ENCODE peak calls at places on chromosomes 4 and X, in ten cellular contexts. J is substantia nigra; P is mesendoderm; S is fibroblast of lung; U is activated naive CD4-positive, alpha-beta T cell treated with anti-CD3 and anti-CD28 coated beads, Interleukin-2, amount 50 U/mL, for 72 hours; Q is AG09319; Z is activated CD8-positive, alpha-beta T cell treated with anti-CD3 and anti-CD28 coated beads for 36 hours; L is head of caudate nucleus; C is ELF-1; A is activated CD4-positive, alpha-beta T cell treated with anti-CD3 and anti-CD28 coated beads, Interleukin-2, amount 50 U/mL, for 48 hours. Y is an unnamed sample.

GRCh38 chrX:96182366-96182765 is 502.3 kb upstream of the DIAPH2 start:
- DNase-seq in L (no peak), Z (no peak), J (no peak), C (peak; percentile 63), A (no peak), S (no peak), U (no peak), P (peak; percentile 74), Q (no peak), Y (no peak)

GRCh38 chr4:184450743-184451142 is 23.6 kb downstream of the IRF2 start:
- DNase-seq in U (no peak), L (no peak), Q (no peak), C (no peak), P (no peak), A (no peak), Z (no peak), J (no peak), S (no peak), Y (no peak)

GRCh38 chrX:104324871-104325585 is 70.3 kb upstream of the ESX1 start:
- DNase-seq in A (no peak), Z (no peak), J (no peak), L (no peak), Q (no peak), S (peak; percentile 52), C (no peak), U (no peak), P (no peak), Y (no peak)

GRCh38 chr4:130646886-130647285 is 1550.9 kb downstream of the C4orf33 start:
- DNase-seq in J (no peak), P (peak; percentile 79), U (no peak), Z (no peak), S (no peak), A (no peak), L (no peak), C (no peak), Q (no peak), Y (no peak)

GRCh38 chr4:2939383-2940243 is 23.6 kb downstream of the NOP14 start:
- DNase-seq in Q (no peak), S (no peak), Z (peak; percentile 26), U (peak; percentile 59), J (no peak), A (no peak), P (no peak), C (no peak), L (no peak), Y (no peak)

GRCh38 chr4:54746228-54746627 is 88.5 kb downstream of the KIT start:
- DNase-seq in L (no peak), P (no peak), S (peak; percentile 17), Q (no peak), J (no peak), U (no peak), A (no peak), Z (peak; percentile 48), C (no peak), Y (no peak)

GRCh38 chrX:94058728-94059382 is 384.8 kb downstream of the FAM133A start:
- DNase-seq in U (no peak), A (peak; percentile 1), L (peak; percentile 36), Q (no peak), P (peak; percentile 51), S (no peak), C (peak; percentile 25), J (no peak), Z (peak; percentile 1), Y (no peak)

GRCh38 chr4:127188847-127189246 is 443.9 kb upstream of the INTU start:
- DNase-seq in C (no peak), Z (no peak), A (no peak), U (no peak), P (peak; percentile 65), L (no peak), J (no peak), S (peak; percentile 6), Q (no peak), Y (no peak)

GRCh38 chr4:112956458-112956857 is 93.0 kb upstream of the ANK2 start:
- DNase-seq in L (peak; percentile 37), S (no peak), Q (no peak), Z (no peak), P (no peak), C (no peak), J (no peak), A (no peak), U (no peak), Y (no peak)